ENCODE peak calls at places on chromosomes 13 and 19, in nine cellular contexts. One of them, this sample, is unnamed.

GRCh38 chr19:49150944-49151243 is 4.3 kb downstream of the HRC start:
- DNase-seq in ovary: no peak
- DNase-seq in transverse colon: no peak
- DNase-seq in H1: no peak
- DNase-seq in suprapubic skin: no peak
- DNase-seq in SK-N-SH: no peak
- DNase-seq in GM12878: no peak
- DNase-seq in stomach: no peak
- DNase-seq in esophagus muscularis mucosa: no peak
- DNase-seq in this sample: no peak

GRCh38 chr13:43390101-43390500 is 366.7 kb downstream of the DNAJC15 start:
- DNase-seq in esophagus muscularis mucosa: no peak
- DNase-seq in transverse colon: no peak
- DNase-seq in GM12878: no peak
- DNase-seq in H1: no peak
- DNase-seq in ovary: no peak
- DNase-seq in SK-N-SH: no peak
- DNase-seq in stomach: no peak
- DNase-seq in suprapubic skin: no peak
- DNase-seq in this sample: no peak

GRCh38 chr13:19742651-19743050 is 40.1 kb downstream of the PSPC1 start:
- DNase-seq in GM12878: no peak
- DNase-seq in SK-N-SH: no peak
- DNase-seq in H1: no peak
- DNase-seq in suprapubic skin: no peak
- DNase-seq in transverse colon: no peak
- DNase-seq in ovary: no peak
- DNase-seq in stomach: no peak
- DNase-seq in esophagus muscularis mucosa: no peak
- DNase-seq in this sample: no peak

GRCh38 chr19:30521937-30522336 is 149.8 kb downstream of the ZNF536 start:
- DNase-seq in transverse colon: no peak
- DNase-seq in suprapubic skin: peak; percentile 41
- DNase-seq in esophagus muscularis mucosa: no peak
- DNase-seq in H1: no peak
- DNase-seq in GM12878: no peak
- DNase-seq in SK-N-SH: no peak
- DNase-seq in ovary: no peak
- DNase-seq in stomach: no peak
- DNase-seq in this sample: no peak

GRCh38 chr19:2854849-2855248 is 12.3 kb upstream of the ZNF556 start:
- DNase-seq in SK-N-SH: no peak
- DNase-seq in esophagus muscularis mucosa: no peak
- DNase-seq in transverse colon: no peak
- DNase-seq in ovary: no peak
- DNase-seq in GM12878: no peak
- DNase-seq in suprapubic skin: no peak
- DNase-seq in H1: no peak
- DNase-seq in stomach: no peak
- DNase-seq in this sample: no peak

GRCh38 chr19:49155830-49156346 is 692 bp upstream of the HRC start:
- DNase-seq in stomach: no peak
- DNase-seq in SK-N-SH: no peak
- DNase-seq in transverse colon: no peak
- DNase-seq in GM12878: no peak
- DNase-seq in H1: peak; percentile 60
- DNase-seq in ovary: no peak
- DNase-seq in suprapubic skin: no peak
- DNase-seq in esophagus muscularis mucosa: no peak
- DNase-seq in this sample: no peak

GRCh38 chr19:45428385-45429231 is 4.9 kb upstream of the ERCC1 start:
- DNase-seq in H1: peak; percentile 85
- DNase-seq in ovary: no peak
- DNase-seq in transverse colon: peak; percentile 52
- DNase-seq in suprapubic skin: no peak
- DNase-seq in esophagus muscularis mucosa: no peak
- DNase-seq in stomach: peak; percentile 38
- DNase-seq in SK-N-SH: peak; percentile 83
- DNase-seq in GM12878: no peak
- DNase-seq in this sample: no peak

GRCh38 chr19:49328741-49329140 is 3.8 kb upstream of the SLC6A16 start:
- DNase-seq in GM12878: no peak
- DNase-seq in esophagus muscularis mucosa: peak; percentile 62
- DNase-seq in SK-N-SH: no peak
- DNase-seq in suprapubic skin: no peak
- DNase-seq in transverse colon: no peak
- DNase-seq in ovary: no peak
- DNase-seq in H1: no peak
- DNase-seq in stomach: no peak
- DNase-seq in this sample: no peak

GRCh38 chr19:46753420-46754155 is 7.3 kb upstream of the STRN4 start:
- DNase-seq in H1: peak; percentile 78
- DNase-seq in ovary: peak; percentile 62
- DNase-seq in SK-N-SH: peak; percentile 77
- DNase-seq in suprapubic skin: no peak
- DNase-seq in transverse colon: peak; percentile 78
- DNase-seq in GM12878: no peak
- DNase-seq in esophagus muscularis mucosa: no peak
- DNase-seq in stomach: peak; percentile 75
- DNase-seq in this sample: peak; percentile 56

GRCh38 chr13:60690607-60691006 is 293.6 kb downstream of the TDRD3 start:
- DNase-seq in SK-N-SH: no peak
- DNase-seq in transverse colon: no peak
- DNase-seq in stomach: no peak
- DNase-seq in GM12878: no peak
- DNase-seq in esophagus muscularis mucosa: no peak
- DNase-seq in H1: no peak
- DNase-seq in ovary: no peak
- DNase-seq in suprapubic skin: no peak
- DNase-seq in this sample: no peak

GRCh38 chr19:50173144-50173543 is 10.1 kb upstream of the IZUMO2 start:
- DNase-seq in GM12878: peak; percentile 36
- DNase-seq in ovary: no peak
- DNase-seq in SK-N-SH: no peak
- DNase-seq in stomach: peak; percentile 39
- DNase-seq in suprapubic skin: no peak
- DNase-seq in H1: no peak
- DNase-seq in esophagus muscularis mucosa: no peak
- DNase-seq in transverse colon: peak; percentile 81
- DNase-seq in this sample: no peak

GRCh38 chr19:52673014-52673413 is 34.9 kb upstream of the ZNF83 start:
- DNase-seq in GM12878: no peak
- DNase-seq in stomach: no peak
- DNase-seq in SK-N-SH: no peak
- DNase-seq in H1: no peak
- DNase-seq in suprapubic skin: no peak
- DNase-seq in esophagus muscularis mucosa: no peak
- DNase-seq in ovary: no peak
- DNase-seq in transverse colon: no peak
- DNase-seq in this sample: no peak

GRCh38 chr13:48449656-48450055 is 36.7 kb upstream of the LPAR6 start:
- DNase-seq in stomach: no peak
- DNase-seq in ovary: no peak
- DNase-seq in GM12878: no peak
- DNase-seq in H1: no peak
- DNase-seq in esophagus muscularis mucosa: no peak
- DNase-seq in suprapubic skin: no peak
- DNase-seq in SK-N-SH: no peak
- DNase-seq in transverse colon: no peak
- DNase-seq in this sample: no peak

GRCh38 chr13:112971288-112971643 is 2.3 kb downstream of the MCF2L start:
- DNase-seq in esophagus muscularis mucosa: no peak
- DNase-seq in SK-N-SH: no peak
- DNase-seq in H1: no peak
- DNase-seq in suprapubic skin: no peak
- DNase-seq in GM12878: no peak
- DNase-seq in ovary: no peak
- DNase-seq in stomach: no peak
- DNase-seq in transverse colon: peak; percentile 4
- DNase-seq in this sample: no peak
- TF ChIP-seq EP300 in esophagus muscularis mucosa: no peak
- TF ChIP-seq EP300 in SK-N-SH: no peak
- TF ChIP-seq EP300 in H1: no peak
- TF ChIP-seq EP300 in suprapubic skin: no peak
- TF ChIP-seq EP300 in GM12878: no peak
- TF ChIP-seq EP300 in ovary: no peak
- TF ChIP-seq EP300 in stomach: no peak
- TF ChIP-seq EP300 in transverse colon: no peak
- TF ChIP-seq EP300 in this sample: no peak

GRCh38 chr13:31790992-31791391 is 51.7 kb downstream of the RXFP2 start:
- DNase-seq in stomach: no peak
- DNase-seq in transverse colon: no peak
- DNase-seq in suprapubic skin: no peak
- DNase-seq in esophagus muscularis mucosa: no peak
- DNase-seq in GM12878: no peak
- DNase-seq in ovary: no peak
- DNase-seq in H1: no peak
- DNase-seq in SK-N-SH: no peak
- DNase-seq in this sample: no peak
- H3K27ac ChIP-seq in stomach: no peak overlapping the region
- H3K27ac ChIP-seq in transverse colon: no peak overlapping the region
- H3K27ac ChIP-seq in suprapubic skin: no peak overlapping the region
- H3K27ac ChIP-seq in esophagus muscularis mucosa: no peak overlapping the region
- H3K27ac ChIP-seq in GM12878: no peak overlapping the region
- H3K27ac ChIP-seq in ovary: no peak overlapping the region
- H3K27ac ChIP-seq in H1: no peak overlapping the region
- H3K27ac ChIP-seq in SK-N-SH: no peak overlapping the region
- H3K27ac ChIP-seq in this sample: no peak overlapping the region

GRCh38 chr13:110173247-110173818 is 133.6 kb downstream of the COL4A1 start:
- DNase-seq in SK-N-SH: no peak
- DNase-seq in suprapubic skin: no peak
- DNase-seq in GM12878: no peak
- DNase-seq in esophagus muscularis mucosa: no peak
- DNase-seq in transverse colon: no peak
- DNase-seq in ovary: no peak
- DNase-seq in H1: no peak
- DNase-seq in stomach: no peak
- DNase-seq in this sample: no peak

GRCh38 chr13:110166598-110166997 is 140.4 kb downstream of the COL4A1 start:
- DNase-seq in suprapubic skin: no peak
- DNase-seq in ovary: no peak
- DNase-seq in H1: no peak
- DNase-seq in stomach: no peak
- DNase-seq in esophagus muscularis mucosa: no peak
- DNase-seq in GM12878: no peak
- DNase-seq in SK-N-SH: no peak
- DNase-seq in transverse colon: no peak
- DNase-seq in this sample: no peak

GRCh38 chr13:110168999-110169933 is 137.7 kb downstream of the COL4A1 start:
- DNase-seq in stomach: no peak
- DNase-seq in ovary: no peak
- DNase-seq in suprapubic skin: no peak
- DNase-seq in transverse colon: no peak
- DNase-seq in H1: no peak
- DNase-seq in esophagus muscularis mucosa: no peak
- DNase-seq in GM12878: no peak
- DNase-seq in SK-N-SH: no peak
- DNase-seq in this sample: no peak

GRCh38 chr13:110164706-110165105 is 142.3 kb downstream of the COL4A1 start:
- DNase-seq in esophagus muscularis mucosa: no peak
- DNase-seq in ovary: no peak
- DNase-seq in suprapubic skin: no peak
- DNase-seq in stomach: no peak
- DNase-seq in transverse colon: no peak
- DNase-seq in SK-N-SH: no peak
- DNase-seq in GM12878: no peak
- DNase-seq in H1: no peak
- DNase-seq in this sample: no peak

GRCh38 chr13:110170020-110170790 is 136.8 kb downstream of the COL4A1 start:
- DNase-seq in esophagus muscularis mucosa: no peak
- DNase-seq in transverse colon: no peak
- DNase-seq in stomach: no peak
- DNase-seq in H1: no peak
- DNase-seq in suprapubic skin: no peak
- DNase-seq in GM12878: no peak
- DNase-seq in ovary: no peak
- DNase-seq in SK-N-SH: no peak
- DNase-seq in this sample: no peak
- H3K36me3 ChIP-seq in esophagus muscularis mucosa: peaks cover 100% of the 10 kb centered on the region
- H3K36me3 ChIP-seq in transverse colon: no peaks in the 10 kb centered on the region
- H3K36me3 ChIP-seq in stomach: peaks cover 97% of the 10 kb centered on the region
- H3K36me3 ChIP-seq in H1: peaks cover 14% of the 10 kb centered on the region
- H3K36me3 ChIP-seq in suprapubic skin: peaks cover 38% of the 10 kb centered on the region
- H3K36me3 ChIP-seq in GM12878: no peaks in the 10 kb centered on the region
- H3K36me3 ChIP-seq in ovary: no peaks in the 10 kb centered on the region
- H3K36me3 ChIP-seq in SK-N-SH: peaks cover 72% of the 10 kb centered on the region
- H3K36me3 ChIP-seq in this sample: peaks cover 93% of the 10 kb centered on the region

GRCh38 chr19:4322942-4323665 is 15.5 kb downstream of the STAP2 start:
- DNase-seq in stomach: peak; percentile 86
- DNase-seq in ovary: peak; percentile 63
- DNase-seq in H1: no peak
- DNase-seq in esophagus muscularis mucosa: no peak
- DNase-seq in SK-N-SH: no peak
- DNase-seq in GM12878: no peak
- DNase-seq in suprapubic skin: no peak
- DNase-seq in transverse colon: no peak
- DNase-seq in this sample: no peak
- TF ChIP-seq EP300 in stomach: no peak
- TF ChIP-seq EP300 in ovary: no peak
- TF ChIP-seq EP300 in H1: no peak
- TF ChIP-seq EP300 in esophagus muscularis mucosa: no peak
- TF ChIP-seq EP300 in SK-N-SH: no peak
- TF ChIP-seq EP300 in GM12878: no peak
- TF ChIP-seq EP300 in suprapubic skin: no peak
- TF ChIP-seq EP300 in transverse colon: no peak
- TF ChIP-seq EP300 in this sample: no peak